ENCODE peak calls at places on chromosomes 11 and 22, in nine cellular contexts. One of them, this sample, is unnamed.
A peak's percentile ranks its signal among the peaks of the same experiment; 100 is the strongest.

GRCh38 chr11:95577716-95578460 is 211.7 kb downstream of the FAM76B start:
- DNase-seq in GM23338: no peak
- DNase-seq in right atrium auricular region: no peak
- DNase-seq in PC-9: peak; percentile 28
- DNase-seq in brain microvascular endothelial cell: peak; percentile 79
- DNase-seq in tibial nerve: no peak
- DNase-seq in WERI-Rb-1: no peak
- DNase-seq in lower lobe of right lung: no peak
- DNase-seq in ovary: no peak
- DNase-seq in this sample: no peak

GRCh38 chr11:8531312-8531711 is 62.7 kb downstream of the STK33 start:
- DNase-seq in ovary: no peak
- DNase-seq in brain microvascular endothelial cell: no peak
- DNase-seq in lower lobe of right lung: no peak
- DNase-seq in WERI-Rb-1: peak; percentile 67
- DNase-seq in GM23338: peak; percentile 21
- DNase-seq in tibial nerve: no peak
- DNase-seq in right atrium auricular region: no peak
- DNase-seq in PC-9: no peak
- DNase-seq in this sample: no peak

GRCh38 chr11:68706237-68706636 is 21.9 kb downstream of the GAL start:
- DNase-seq in lower lobe of right lung: no peak
- DNase-seq in PC-9: no peak
- DNase-seq in brain microvascular endothelial cell: no peak
- DNase-seq in tibial nerve: no peak
- DNase-seq in right atrium auricular region: peak; percentile 54
- DNase-seq in GM23338: peak; percentile 65
- DNase-seq in WERI-Rb-1: no peak
- DNase-seq in ovary: no peak
- DNase-seq in this sample: no peak

GRCh38 chr11:9689721-9690120 is 25.8 kb downstream of the SWAP70 start:
- DNase-seq in tibial nerve: no peak
- DNase-seq in right atrium auricular region: no peak
- DNase-seq in brain microvascular endothelial cell: no peak
- DNase-seq in GM23338: no peak
- DNase-seq in lower lobe of right lung: no peak
- DNase-seq in ovary: no peak
- DNase-seq in WERI-Rb-1: no peak
- DNase-seq in PC-9: no peak
- DNase-seq in this sample: no peak

GRCh38 chr22:42697542-42698013 is 23.1 kb downstream of the A4GALT start:
- DNase-seq in right atrium auricular region: peak; percentile 92
- DNase-seq in GM23338: no peak
- DNase-seq in tibial nerve: no peak
- DNase-seq in ovary: no peak
- DNase-seq in WERI-Rb-1: no peak
- DNase-seq in brain microvascular endothelial cell: peak; percentile 77
- DNase-seq in lower lobe of right lung: no peak
- DNase-seq in PC-9: peak; percentile 60
- DNase-seq in this sample: no peak

GRCh38 chr11:20156876-20157613 is 3.2 kb downstream of the DBX1 start:
- DNase-seq in ovary: no peak
- DNase-seq in right atrium auricular region: no peak
- DNase-seq in PC-9: no peak
- DNase-seq in lower lobe of right lung: no peak
- DNase-seq in brain microvascular endothelial cell: no peak
- DNase-seq in GM23338: peak; percentile 27
- DNase-seq in tibial nerve: no peak
- DNase-seq in WERI-Rb-1: no peak
- DNase-seq in this sample: no peak

GRCh38 chr22:50269573-50270301 is 443 bp downstream of the MAPK11 start:
- DNase-seq in GM23338: no peak
- DNase-seq in brain microvascular endothelial cell: no peak
- DNase-seq in right atrium auricular region: no peak
- DNase-seq in ovary: peak; percentile 48
- DNase-seq in lower lobe of right lung: no peak
- DNase-seq in PC-9: no peak
- DNase-seq in WERI-Rb-1: peak; percentile 79
- DNase-seq in tibial nerve: no peak
- DNase-seq in this sample: peak; percentile 36

GRCh38 chr11:78868563-78868962 is 293.9 kb upstream of the NARS2 start:
- DNase-seq in WERI-Rb-1: no peak
- DNase-seq in right atrium auricular region: no peak
- DNase-seq in GM23338: no peak
- DNase-seq in lower lobe of right lung: no peak
- DNase-seq in PC-9: no peak
- DNase-seq in brain microvascular endothelial cell: no peak
- DNase-seq in ovary: no peak
- DNase-seq in tibial nerve: no peak
- DNase-seq in this sample: no peak

GRCh38 chr11:12600829-12601228 is 73.4 kb upstream of the TEAD1 start:
- DNase-seq in lower lobe of right lung: no peak
- DNase-seq in PC-9: no peak
- DNase-seq in WERI-Rb-1: no peak
- DNase-seq in ovary: no peak
- DNase-seq in right atrium auricular region: no peak
- DNase-seq in GM23338: no peak
- DNase-seq in tibial nerve: no peak
- DNase-seq in brain microvascular endothelial cell: no peak
- DNase-seq in this sample: no peak

GRCh38 chr11:82458147-82458546 is 275.5 kb downstream of the FAM181B start:
- DNase-seq in brain microvascular endothelial cell: no peak
- DNase-seq in lower lobe of right lung: no peak
- DNase-seq in GM23338: no peak
- DNase-seq in WERI-Rb-1: no peak
- DNase-seq in PC-9: no peak
- DNase-seq in tibial nerve: no peak
- DNase-seq in right atrium auricular region: no peak
- DNase-seq in ovary: no peak
- DNase-seq in this sample: no peak

GRCh38 chr11:117823941-117824420 is 563 bp downstream of the FXYD2 start:
- DNase-seq in tibial nerve: no peak
- DNase-seq in brain microvascular endothelial cell: no peak
- DNase-seq in GM23338: no peak
- DNase-seq in lower lobe of right lung: peak; percentile 57
- DNase-seq in ovary: peak; percentile 71
- DNase-seq in right atrium auricular region: peak; percentile 82
- DNase-seq in PC-9: no peak
- DNase-seq in WERI-Rb-1: peak; percentile 81
- DNase-seq in this sample: no peak

GRCh38 chr22:48740086-48740730 is 1087.5 kb downstream of the BRD1 start:
- DNase-seq in lower lobe of right lung: no peak
- DNase-seq in WERI-Rb-1: no peak
- DNase-seq in tibial nerve: no peak
- DNase-seq in GM23338: no peak
- DNase-seq in brain microvascular endothelial cell: no peak
- DNase-seq in PC-9: no peak
- DNase-seq in ovary: no peak
- DNase-seq in right atrium auricular region: no peak
- DNase-seq in this sample: no peak

GRCh38 chr11:95698939-95699562 is 90.5 kb downstream of the FAM76B start:
- DNase-seq in brain microvascular endothelial cell: no peak
- DNase-seq in tibial nerve: no peak
- DNase-seq in ovary: no peak
- DNase-seq in lower lobe of right lung: no peak
- DNase-seq in right atrium auricular region: peak; percentile 66
- DNase-seq in GM23338: no peak
- DNase-seq in PC-9: no peak
- DNase-seq in WERI-Rb-1: no peak
- DNase-seq in this sample: no peak

GRCh38 chr11:73404048-73404447 is 27.8 kb downstream of the RELT start:
- DNase-seq in PC-9: no peak
- DNase-seq in lower lobe of right lung: peak; percentile 80
- DNase-seq in brain microvascular endothelial cell: peak; percentile 59
- DNase-seq in GM23338: peak; percentile 73
- DNase-seq in right atrium auricular region: no peak
- DNase-seq in tibial nerve: peak; percentile 71
- DNase-seq in ovary: peak; percentile 70
- DNase-seq in WERI-Rb-1: peak; percentile 84
- DNase-seq in this sample: no peak

GRCh38 chr22:20304646-20305045 is 15.2 kb downstream of the DGCR6L start:
- DNase-seq in WERI-Rb-1: no peak
- DNase-seq in GM23338: no peak
- DNase-seq in lower lobe of right lung: no peak
- DNase-seq in PC-9: no peak
- DNase-seq in ovary: no peak
- DNase-seq in right atrium auricular region: no peak
- DNase-seq in tibial nerve: no peak
- DNase-seq in brain microvascular endothelial cell: no peak
- DNase-seq in this sample: no peak

GRCh38 chr11:63805844-63806415 is 7.3 kb upstream of the SPINDOC start:
- DNase-seq in PC-9: no peak
- DNase-seq in WERI-Rb-1: no peak
- DNase-seq in GM23338: no peak
- DNase-seq in brain microvascular endothelial cell: peak; percentile 23
- DNase-seq in lower lobe of right lung: no peak
- DNase-seq in tibial nerve: no peak
- DNase-seq in right atrium auricular region: peak; percentile 59
- DNase-seq in ovary: no peak
- DNase-seq in this sample: no peak
- H3K27ac ChIP-seq in PC-9: no peak overlapping the region
- H3K27ac ChIP-seq in WERI-Rb-1: no peak overlapping the region
- H3K27ac ChIP-seq in GM23338: no peak overlapping the region
- H3K27ac ChIP-seq in brain microvascular endothelial cell: no peak overlapping the region
- H3K27ac ChIP-seq in lower lobe of right lung: peak overlapping the region; percentile 53
- H3K27ac ChIP-seq in tibial nerve: no peak overlapping the region
- H3K27ac ChIP-seq in right atrium auricular region: no peak overlapping the region
- H3K27ac ChIP-seq in ovary: no peak overlapping the region
- H3K27ac ChIP-seq in this sample: no peak overlapping the region

GRCh38 chr22:30393322-30393680 is 3.5 kb upstream of the SEC14L2 start:
- DNase-seq in ovary: no peak
- DNase-seq in PC-9: no peak
- DNase-seq in WERI-Rb-1: no peak
- DNase-seq in brain microvascular endothelial cell: no peak
- DNase-seq in GM23338: no peak
- DNase-seq in right atrium auricular region: no peak
- DNase-seq in tibial nerve: no peak
- DNase-seq in lower lobe of right lung: no peak
- DNase-seq in this sample: no peak
- H3K27me3 ChIP-seq in ovary: no peaks in the 10 kb centered on the region
- H3K27me3 ChIP-seq in PC-9: no peaks in the 10 kb centered on the region
- H3K27me3 ChIP-seq in WERI-Rb-1: no peaks in the 10 kb centered on the region
- H3K27me3 ChIP-seq in brain microvascular endothelial cell: no peaks in the 10 kb centered on the region
- H3K27me3 ChIP-seq in GM23338: peaks cover 29% of the 10 kb centered on the region
- H3K27me3 ChIP-seq in right atrium auricular region: no peaks in the 10 kb centered on the region
- H3K27me3 ChIP-seq in tibial nerve: no peaks in the 10 kb centered on the region
- H3K27me3 ChIP-seq in lower lobe of right lung: peaks cover 14% of the 10 kb centered on the region
- H3K27me3 ChIP-seq in this sample: peaks cover 12% of the 10 kb centered on the region

GRCh38 chr11:2138436-2139117 is 612 bp downstream of the IGF2 start:
- DNase-seq in brain microvascular endothelial cell: no peak
- DNase-seq in WERI-Rb-1: no peak
- DNase-seq in tibial nerve: no peak
- DNase-seq in lower lobe of right lung: no peak
- DNase-seq in right atrium auricular region: no peak
- DNase-seq in PC-9: no peak
- DNase-seq in GM23338: peak; percentile 56
- DNase-seq in ovary: peak; percentile 32
- DNase-seq in this sample: no peak
- H3K4me3 ChIP-seq in brain microvascular endothelial cell: peak overlapping the region; percentile 22
- H3K4me3 ChIP-seq in WERI-Rb-1: no peak overlapping the region
- H3K4me3 ChIP-seq in tibial nerve: peak overlapping the region; percentile 21
- H3K4me3 ChIP-seq in lower lobe of right lung: peak overlapping the region; percentile 37
- H3K4me3 ChIP-seq in right atrium auricular region: peak overlapping the region; percentile 50
- H3K4me3 ChIP-seq in PC-9: no peak overlapping the region
- H3K4me3 ChIP-seq in GM23338: peak overlapping the region; percentile 59
- H3K4me3 ChIP-seq in ovary: peak overlapping the region; percentile 30
- H3K4me3 ChIP-seq in this sample: no peak overlapping the region

GRCh38 chr11:65918211-65919150 is at the start of gene C11orf68:
- DNase-seq in right atrium auricular region: no peak
- DNase-seq in lower lobe of right lung: no peak
- DNase-seq in tibial nerve: no peak
- DNase-seq in PC-9: no peak
- DNase-seq in WERI-Rb-1: peak; percentile 35
- DNase-seq in GM23338: peak; percentile 56
- DNase-seq in ovary: no peak
- DNase-seq in brain microvascular endothelial cell: no peak
- DNase-seq in this sample: no peak

GRCh38 chr11:65916391-65916790 is 2.5 kb downstream of the C11orf68 start:
- DNase-seq in lower lobe of right lung: no peak
- DNase-seq in ovary: no peak
- DNase-seq in right atrium auricular region: no peak
- DNase-seq in PC-9: no peak
- DNase-seq in tibial nerve: no peak
- DNase-seq in GM23338: no peak
- DNase-seq in WERI-Rb-1: no peak
- DNase-seq in brain microvascular endothelial cell: no peak
- DNase-seq in this sample: no peak

GRCh38 chr11:65917434-65918210 is 1.2 kb downstream of the C11orf68 start:
- DNase-seq in brain microvascular endothelial cell: no peak
- DNase-seq in ovary: no peak
- DNase-seq in tibial nerve: no peak
- DNase-seq in right atrium auricular region: no peak
- DNase-seq in WERI-Rb-1: no peak
- DNase-seq in PC-9: no peak
- DNase-seq in lower lobe of right lung: no peak
- DNase-seq in GM23338: no peak
- DNase-seq in this sample: no peak

GRCh38 chr11:65915821-65916251 is 3.0 kb downstream of the C11orf68 start:
- DNase-seq in brain microvascular endothelial cell: peak; percentile 96
- DNase-seq in ovary: peak; percentile 89
- DNase-seq in right atrium auricular region: peak; percentile 96
- DNase-seq in WERI-Rb-1: no peak
- DNase-seq in tibial nerve: peak; percentile 63
- DNase-seq in GM23338: peak; percentile 44
- DNase-seq in PC-9: peak; percentile 97
- DNase-seq in lower lobe of right lung: peak; percentile 69
- DNase-seq in this sample: no peak

GRCh38 chr11:65917077-65917433 is 1.8 kb downstream of the C11orf68 start:
- DNase-seq in PC-9: no peak
- DNase-seq in lower lobe of right lung: no peak
- DNase-seq in GM23338: no peak
- DNase-seq in tibial nerve: no peak
- DNase-seq in ovary: no peak
- DNase-seq in WERI-Rb-1: no peak
- DNase-seq in right atrium auricular region: no peak
- DNase-seq in brain microvascular endothelial cell: no peak
- DNase-seq in this sample: no peak
- H3K27ac ChIP-seq in PC-9: peak overlapping the region; percentile 90
- H3K27ac ChIP-seq in lower lobe of right lung: no peak overlapping the region
- H3K27ac ChIP-seq in GM23338: no peak overlapping the region
- H3K27ac ChIP-seq in tibial nerve: peak overlapping the region; percentile 75
- H3K27ac ChIP-seq in ovary: peak overlapping the region; percentile 43
- H3K27ac ChIP-seq in WERI-Rb-1: no peak overlapping the region
- H3K27ac ChIP-seq in right atrium auricular region: peak overlapping the region; percentile 97
- H3K27ac ChIP-seq in brain microvascular endothelial cell: peak overlapping the region; percentile 82
- H3K27ac ChIP-seq in this sample: no peak overlapping the region